ENCODE peak calls at places on chromosomes 12 and 14, in five cellular contexts. W is IMR-90, L is heart left ventricle, S is K562, X is esophagus muscularis mucosa. U is an unnamed sample. For H3K4me1, the result is how much of the 10 kb centered on the place peaks cover.

GRCh38 chr14:31969371-31969770 is 107.7 kb upstream of the ARHGAP5 start:
- DNase-seq in W (no peak), L (no peak), S (no peak), X (no peak), U (no peak)

GRCh38 chr14:27242874-27243273 is 645.0 kb upstream of the NOVA1 start:
- DNase-seq in W (no peak), L (no peak), S (no peak), X (no peak), U (no peak)

GRCh38 chr12:77888611-77889010 is 57.9 kb downstream of the NAV3 start:
- DNase-seq in W (peak), L (no peak), S (no peak), X (no peak), U (no peak)

GRCh38 chr14:90608281-90608680 is 207.9 kb downstream of the TTC7B start:
- DNase-seq in W (no peak), L (no peak), S (no peak), X (no peak), U (no peak)

GRCh38 chr12:57126061-57126460 is 2.2 kb upstream of the LRP1 start:
- DNase-seq in W (no peak), L (no peak), S (no peak), X (no peak), U (no peak)

GRCh38 chr12:8844665-8845064 is 22.2 kb downstream of the A2ML1 start:
- DNase-seq in W (peak), L (peak), S (peak), X (no peak), U (peak)

GRCh38 chr12:125797421-125798175 is 732.4 kb downstream of the AACS start:
- DNase-seq in W (no peak), L (no peak), S (no peak), X (no peak), U (no peak)

GRCh38 chr14:75186953-75187352 is 10.5 kb upstream of the TMED10 start:
- DNase-seq in W (no peak), L (no peak), S (no peak), X (no peak), U (no peak)

GRCh38 chr12:75116611-75117010 is 93.0 kb downstream of the KCNC2 start:
- DNase-seq in W (no peak), L (no peak), S (no peak), X (no peak), U (no peak)

GRCh38 chr12:80551897-80552296 is 107.9 kb downstream of the PTPRQ start:
- DNase-seq in W (peak), L (no peak), S (no peak), X (no peak), U (no peak)

GRCh38 chr12:62802981-62803380 is 132.0 kb downstream of the PPM1H start:
- DNase-seq in W (peak), L (no peak), S (peak), X (no peak), U (no peak)

GRCh38 chr12:20448781-20449180 is 80.4 kb downstream of the PDE3A start:
- DNase-seq in W (no peak), L (no peak), S (no peak), X (no peak), U (no peak)

GRCh38 chr12:22018860-22019259 is 27.2 kb upstream of the CMAS start:
- DNase-seq in W (peak), L (no peak), S (no peak), X (no peak), U (no peak)

GRCh38 chr12:111248221-111248620 is 120.7 kb downstream of the PHETA1 start:
- DNase-seq in W (no peak), L (no peak), S (peak), X (no peak), U (no peak)

GRCh38 chr12:7116196-7116595 is 7.2 kb upstream of the C1RL start:
- DNase-seq in W (no peak), L (no peak), S (peak), X (no peak), U (no peak)

GRCh38 chr14:84021433-84021832 is 1508.5 kb upstream of the FLRT2 start:
- DNase-seq in W (no peak), L (no peak), S (no peak), X (no peak), U (no peak)

GRCh38 chr12:124847675-124848074 is 16.0 kb downstream of the SCARB1 start:
- DNase-seq in W (peak), L (no peak), S (no peak), X (no peak), U (peak)

GRCh38 chr14:68527329-68527851 is 265.5 kb downstream of the ZFP36L1 start:
- DNase-seq in W (no peak), L (no peak), S (no peak), X (peak), U (no peak)

GRCh38 chr14:88987516-88987915 is 163.1 kb downstream of the TTC8 start:
- DNase-seq in W (no peak), L (no peak), S (no peak), X (no peak), U (no peak)

GRCh38 chr14:77040059-77040308 is 11.5 kb upstream of the IRF2BPL start:
- DNase-seq in W (no peak), L (no peak), S (no peak), X (no peak), U (no peak)
- H3K4me1 ChIP-seq in W (under half), L (half or more), S (half or more), X (half or more), U (under half)

GRCh38 chr14:100306506-100307214 is 416 bp upstream of the SLC25A29 start:
- DNase-seq in W (peak), L (peak), S (peak), X (peak), U (peak)
- TF ChIP-seq POLR2A in W (peak), L (peak), S (no peak), X (peak), U (peak)

GRCh38 chr14:92652413-92653151 is 95.8 kb downstream of the LGMN start:
- DNase-seq in W (no peak), L (no peak), S (no peak), X (no peak), U (no peak)
- H3K4me3 ChIP-seq in W (no peak), L (no peak), S (no peak), X (peak), U (peak)

GRCh38 chr14:63468273-63468672 is 74.9 kb downstream of the PPP2R5E start:
- DNase-seq in W (no peak), L (no peak), S (no peak), X (no peak), U (no peak)
- H3K4me1 ChIP-seq in W (under half), L (under half), S (under half), X (under half), U (under half)

DNA sequence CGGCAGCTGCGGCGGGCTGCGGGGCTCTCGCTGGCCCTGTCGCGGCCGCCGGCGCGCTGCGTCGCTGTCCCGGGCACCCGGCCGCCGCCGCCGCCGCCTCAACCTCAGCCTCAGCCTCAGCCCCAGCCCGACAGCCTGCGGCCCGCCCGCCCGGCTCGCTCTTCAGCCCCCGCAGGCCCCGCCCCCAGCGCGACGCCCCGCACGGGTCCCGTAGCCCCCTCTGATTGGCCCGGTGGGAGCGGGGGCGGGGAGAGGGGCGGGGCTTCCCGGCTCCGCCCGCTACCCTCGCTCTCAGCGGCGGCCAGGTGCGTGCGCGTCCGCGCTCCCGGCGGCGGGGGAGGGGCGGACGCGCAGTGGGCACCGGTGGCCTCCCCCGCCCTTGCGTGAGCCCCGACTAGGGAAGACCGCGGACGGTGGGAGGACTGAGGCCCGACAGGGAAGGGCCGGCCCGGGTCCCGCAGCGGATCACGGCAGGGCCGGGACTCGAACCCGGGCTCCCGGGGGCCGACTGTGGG is at the start of gene PPP1R13B:
- DNase-seq in W (peak), L (peak), S (peak), X (peak), U (peak)
- TF ChIP-seq POLR2A in W (peak), L (no peak), S (no peak), X (no peak), U (peak)

GRCh38 chr12:119598159-119598558 is 4.6 kb downstream of the TMEM233 start:
- DNase-seq in W (no peak), L (no peak), S (no peak), X (peak), U (no peak)

GRCh38 chr12:119594772-119595445 is 1.3 kb downstream of the TMEM233 start:
- DNase-seq in W (no peak), L (peak), S (no peak), X (peak), U (no peak)

GRCh38 chr12:119592232-119592631 is 1.3 kb upstream of the TMEM233 start:
- DNase-seq in W (no peak), L (no peak), S (peak), X (peak), U (no peak)

GRCh38 chr12:119593578-119594398 is at the start of gene TMEM233:
- DNase-seq in W (no peak), L (peak), S (no peak), X (peak), U (no peak)

DNA sequence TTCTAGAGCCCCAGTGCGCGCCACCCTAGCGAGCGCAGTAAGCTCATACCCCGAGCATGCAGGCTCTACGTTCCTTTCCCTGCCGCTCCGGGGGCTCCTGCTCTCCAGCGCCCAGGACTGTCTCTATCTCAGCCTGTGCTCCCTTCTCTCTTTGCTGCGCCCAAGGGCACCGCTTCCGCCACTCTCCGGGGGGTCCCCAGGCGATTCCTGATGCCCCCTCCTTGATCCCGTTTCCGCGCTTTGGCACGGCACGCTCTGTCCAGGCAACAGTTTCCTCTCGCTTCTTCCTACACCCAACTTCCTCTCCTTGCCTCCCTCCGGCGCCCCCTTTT is 791 bp downstream of the TMEM233 start:
- DNase-seq in W (no peak), L (no peak), S (no peak), X (peak), U (no peak)
- H3K4me3 ChIP-seq in W (no peak), L (peak), S (no peak), X (peak), U (no peak)

DNA sequence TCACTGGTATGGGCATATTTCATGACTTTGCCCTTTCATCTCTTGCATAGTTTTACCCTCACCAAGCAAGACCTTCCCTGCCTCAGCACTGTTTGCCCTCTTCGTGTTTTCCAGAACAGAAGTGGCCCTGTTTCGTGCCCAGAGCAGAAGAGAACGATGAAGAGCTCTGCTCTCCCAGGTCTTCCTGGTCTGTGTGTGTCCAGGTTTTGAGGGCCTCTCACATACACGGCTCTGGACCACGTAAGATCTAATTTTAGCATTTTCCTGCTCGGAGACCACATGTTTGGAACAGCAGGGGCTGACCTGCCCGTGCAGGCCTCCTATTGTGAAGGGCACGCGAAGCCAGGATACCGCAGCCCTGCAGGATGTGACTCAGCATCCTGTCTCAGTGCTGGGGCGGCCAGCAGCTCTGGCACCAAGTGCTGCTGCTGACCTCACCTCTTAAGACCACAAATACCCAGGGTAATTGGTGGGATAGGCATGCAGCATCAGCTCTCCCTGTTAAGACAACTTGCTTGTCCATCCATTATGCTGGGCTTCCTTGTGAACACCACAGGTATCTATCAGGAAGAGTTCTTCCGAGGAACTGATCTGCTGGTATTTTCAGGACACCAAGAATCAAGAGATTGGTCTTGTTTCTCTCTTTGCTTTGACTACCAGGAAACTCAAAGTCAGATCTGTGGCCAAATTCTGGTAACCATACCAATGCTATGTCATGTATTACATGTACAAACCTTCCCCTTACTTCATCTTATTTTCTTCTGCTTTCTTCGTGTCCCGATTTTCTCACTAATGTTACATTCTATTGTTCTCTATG is 19.0 kb downstream of the SSH1 start:
- DNase-seq in W (peak), L (peak), S (peak), X (peak), U (peak)
- H3K4me1 ChIP-seq in W (under half), L (half or more), S (under half), X (half or more), U (under half)

GRCh38 chr12:106955377-106956047 is at the start of gene TMEM263:
- DNase-seq in W (peak), L (peak), S (peak), X (peak), U (peak)
- TF ChIP-seq POLR2A in W (peak), L (peak), S (peak), X (peak), U (peak)

GRCh38 chr12:29688914-29689313 is 94.8 kb downstream of the TMTC1 start:
- DNase-seq in W (no peak), L (no peak), S (no peak), X (no peak), U (no peak)

GRCh38 chr12:29693962-29694361 is 89.8 kb downstream of the TMTC1 start:
- DNase-seq in W (no peak), L (no peak), S (no peak), X (no peak), U (no peak)

GRCh38 chr12:29692237-29692636 is 91.5 kb downstream of the TMTC1 start:
- DNase-seq in W (no peak), L (no peak), S (no peak), X (no peak), U (no peak)

GRCh38 chr12:29691146-29691854 is 92.4 kb downstream of the TMTC1 start:
- DNase-seq in W (no peak), L (no peak), S (no peak), X (no peak), U (no peak)

GRCh38 chr12:29690728-29691127 is 93.0 kb downstream of the TMTC1 start:
- DNase-seq in W (no peak), L (no peak), S (no peak), X (no peak), U (no peak)
- H3K4me3 ChIP-seq in W (no peak), L (no peak), S (no peak), X (no peak), U (no peak)

GRCh38 chr14:22542360-22542759 is 46.7 kb downstream of the DAD1 start:
- DNase-seq in W (no peak), L (no peak), S (no peak), X (no peak), U (no peak)

GRCh38 chr14:22539831-22540230 is 49.2 kb downstream of the DAD1 start:
- DNase-seq in W (no peak), L (no peak), S (no peak), X (no peak), U (no peak)

GRCh38 chr14:22541721-22542120 is 47.3 kb downstream of the DAD1 start:
- DNase-seq in W (no peak), L (no peak), S (no peak), X (no peak), U (no peak)

GRCh38 chr14:22540286-22540685 is 48.7 kb downstream of the DAD1 start:
- DNase-seq in W (no peak), L (no peak), S (no peak), X (no peak), U (no peak)

GRCh38 chr14:22540811-22541360 is 48.1 kb downstream of the DAD1 start:
- DNase-seq in W (no peak), L (no peak), S (no peak), X (no peak), U (no peak)
- H3K4me1 ChIP-seq in W (under half), L (half or more), S (under half), X (under half), U (under half)

U was measured in uterus.